ENCODE peak calls at places on chromosome 1, in nine cellular contexts. X, W, E, A, V, Q, Z, S and H are unnamed samples.

GRCh38 chr1:221141059-221141458 is 261.8 kb downstream of the HLX start:
- DNase-seq in W (no peak), S (no peak), X (no peak), V (no peak), Q (no peak), E (no peak), Z (no peak), A (no peak), H (no peak)

GRCh38 chr1:50667710-50668356 is 244.6 kb upstream of the DMRTA2 start:
- DNase-seq in E (no peak), W (no peak), Q (peak), X (no peak), A (no peak), V (no peak), S (no peak), Z (no peak), H (no peak)

GRCh38 chr1:47761201-47761930 is 235.8 kb downstream of the TRABD2B start:
- DNase-seq in S (no peak), E (no peak), V (no peak), A (no peak), Z (no peak), Q (no peak), W (no peak), X (no peak), H (no peak)

GRCh38 chr1:15352122-15352957 is 57.3 kb upstream of the EFHD2 start:
- DNase-seq in S (peak), W (peak), Z (no peak), X (peak), Q (peak), E (no peak), V (peak), A (peak), H (peak)

GRCh38 chr1:185360714-185361113 is 43.7 kb upstream of the IVNS1ABP start:
- DNase-seq in W (no peak), Q (peak), S (peak), E (no peak), A (no peak), V (no peak), X (no peak), Z (no peak), H (peak)

GRCh38 chr1:188022661-188023060 is 1193.9 kb downstream of the PLA2G4A start:
- DNase-seq in Z (no peak), X (no peak), A (no peak), Q (no peak), E (no peak), W (no peak), V (peak), S (peak), H (peak)

GRCh38 chr1:222788328-222789156 is 26.3 kb upstream of the DISP1 start:
- DNase-seq in S (no peak), A (no peak), V (no peak), W (no peak), E (no peak), X (no peak), Q (no peak), Z (no peak), H (no peak)

GRCh38 chr1:158060001-158060400 is 66.6 kb downstream of the KIRREL1 start:
- DNase-seq in Q (no peak), S (no peak), X (no peak), Z (no peak), A (no peak), V (no peak), W (no peak), E (no peak), H (no peak)

GRCh38 chr1:56798053-56798471 is 21.1 kb downstream of the FYB2 start:
- DNase-seq in X (no peak), Q (no peak), Z (no peak), E (no peak), S (no peak), W (no peak), V (no peak), A (no peak), H (peak)

GRCh38 chr1:91712981-91713841 is 172.7 kb downstream of the TGFBR3 start:
- DNase-seq in W (peak), Z (no peak), Q (no peak), E (no peak), V (no peak), A (peak), X (peak), S (peak), H (no peak)

GRCh38 chr1:53869454-53870117 is 20.0 kb downstream of the YIPF1 start:
- DNase-seq in W (no peak), Z (no peak), E (no peak), A (no peak), V (no peak), S (no peak), X (no peak), Q (no peak), H (no peak)

GRCh38 chr1:44276006-44276405 is 62.7 kb downstream of the DMAP1 start:
- DNase-seq in V (no peak), S (no peak), W (no peak), E (no peak), X (no peak), Z (no peak), Q (peak), A (no peak), H (no peak)

GRCh38 chr1:181704556-181704955 is 221.2 kb downstream of the CACNA1E start:
- DNase-seq in Z (no peak), V (no peak), W (no peak), A (no peak), Q (no peak), X (no peak), S (no peak), E (no peak), H (no peak)

GRCh38 chr1:95126366-95126765 is 9.2 kb downstream of the TLCD4 start:
- DNase-seq in E (no peak), S (no peak), V (no peak), W (no peak), Q (no peak), X (no peak), A (no peak), Z (no peak), H (no peak)

GRCh38 chr1:75614455-75615379 is 3.8 kb upstream of the SLC44A5 start:
- DNase-seq in V (peak), A (peak), S (no peak), Q (peak), Z (peak), W (peak), E (peak), X (peak), H (peak)

GRCh38 chr1:94734963-94735899 is 84.9 kb upstream of the SLC44A3 start:
- DNase-seq in X (no peak), Q (peak), W (peak), V (peak), E (no peak), S (no peak), Z (no peak), A (no peak), H (peak)

GRCh38 chr1:192261476-192261875 is 55.3 kb upstream of the RGS21 start:
- DNase-seq in Z (no peak), A (no peak), S (no peak), X (no peak), W (no peak), V (no peak), Q (no peak), E (no peak), H (no peak)

GRCh38 chr1:155859881-155860841 is 794 bp downstream of the SYT11 start:
- DNase-seq in Q (peak), X (peak), E (peak), W (peak), V (peak), Z (no peak), S (peak), A (peak), H (peak)

GRCh38 chr1:109821831-109822745 is 58.4 kb upstream of the EPS8L3 start:
- DNase-seq in W (no peak), Z (no peak), V (no peak), A (no peak), Q (no peak), S (peak), X (no peak), E (no peak), H (peak)

GRCh38 chr1:213332491-213332890 is 281.4 kb downstream of the RPS6KC1 start:
- DNase-seq in E (no peak), A (no peak), X (peak), S (no peak), Z (no peak), W (no peak), Q (no peak), V (no peak), H (no peak)

GRCh38 chr1:4664095-4664494 is 9.7 kb downstream of the AJAP1 start:
- DNase-seq in Z (no peak), X (no peak), Q (no peak), W (no peak), A (no peak), E (no peak), S (no peak), V (no peak), H (no peak)

GRCh38 chr1:147273409-147274307 is 31.2 kb downstream of the CHD1L start:
- DNase-seq in X (peak), S (peak), E (peak), Z (no peak), V (peak), Q (peak), W (peak), A (no peak), H (peak)

GRCh38 chr1:114272593-114272992 is 118.9 kb upstream of the SYT6 start:
- DNase-seq in X (no peak), E (no peak), Z (no peak), V (no peak), S (no peak), Q (no peak), W (no peak), A (no peak), H (no peak)